ENCODE peak calls at places on chromosomes 3 and 15, in five cellular contexts. L is activated naive CD4-positive, alpha-beta T cell treated with anti-CD3 and anti-CD28 coated beads for 36 hours; V is GM19239; U is T-helper 22 cell; X is heart right ventricle. C is an unnamed sample.

GRCh38 chr3:160287666-160288065 is 62.4 kb downstream of the C3orf80 start:
- DNase-seq in L (no peak), V (no peak), U (no peak), X (no peak), C (no peak)

GRCh38 chr15:101167791-101168462 is 83.9 kb downstream of the CHSY1 start:
- DNase-seq in L (peak), V (peak), U (peak), X (peak), C (no peak)

GRCh38 chr3:102941761-102942160 is 506.9 kb downstream of the ZPLD1 start:
- DNase-seq in L (no peak), V (no peak), U (no peak), X (no peak), C (no peak)

GRCh38 chr3:13200951-13201350 is 127.7 kb upstream of the IQSEC1 start:
- DNase-seq in L (peak), V (no peak), U (no peak), X (no peak), C (peak)

GRCh38 chr15:66911131-66911700 is 154.2 kb upstream of the SMAD3 start:
- DNase-seq in L (no peak), V (no peak), U (no peak), X (no peak), C (no peak)

GRCh38 chr3:33773627-33774026 is 24.8 kb upstream of the PDCD6IP start:
- DNase-seq in L (no peak), V (no peak), U (no peak), X (no peak), C (no peak)

GRCh38 chr3:186938716-186939115 is 8.4 kb downstream of the ST6GAL1 start:
- DNase-seq in L (no peak), V (no peak), U (no peak), X (peak), C (no peak)

GRCh38 chr15:91268510-91268909 is 168.5 kb downstream of the SV2B start:
- DNase-seq in L (peak), V (no peak), U (no peak), X (no peak), C (peak)

GRCh38 chr3:129502641-129503386 is 25.6 kb upstream of the RHO start:
- DNase-seq in L (no peak), V (no peak), U (no peak), X (no peak), C (no peak)

GRCh38 chr15:71080166-71080565 is 35.1 kb upstream of the THSD4 start:
- DNase-seq in L (no peak), V (no peak), U (no peak), X (no peak), C (no peak)

GRCh38 chr3:187264946-187265345 is 26.6 kb downstream of the MASP1 start:
- DNase-seq in L (no peak), V (no peak), U (no peak), X (no peak), C (no peak)

GRCh38 chr3:99846472-99846871 is 28.8 kb downstream of the CMSS1 start:
- DNase-seq in L (no peak), V (no peak), U (no peak), X (peak), C (no peak)

GRCh38 chr3:97579365-97579764 is 185.2 kb upstream of the ARL6 start:
- DNase-seq in L (no peak), V (no peak), U (no peak), X (no peak), C (no peak)

GRCh38 chr3:188573286-188573928 is 419.4 kb downstream of the LPP start:
- DNase-seq in L (no peak), V (no peak), U (no peak), X (no peak), C (peak)

GRCh38 chr3:30617653-30618052 is 11.3 kb downstream of the TGFBR2 start:
- DNase-seq in L (no peak), V (no peak), U (no peak), X (no peak), C (no peak)

GRCh38 chr15:90154861-90155626 is 46.1 kb upstream of the SEMA4B start:
- DNase-seq in L (no peak), V (no peak), U (no peak), X (no peak), C (no peak)

GRCh38 chr15:23073890-23074631 is 34.7 kb upstream of the TUBGCP5 start:
- DNase-seq in L (no peak), V (no peak), U (no peak), X (no peak), C (no peak)

GRCh38 chr3:168974628-168975403 is 688.7 kb downstream of the MECOM start:
- DNase-seq in L (no peak), V (no peak), U (no peak), X (no peak), C (no peak)

GRCh38 chr3:129824926-129825541 is 68.5 kb downstream of the TMCC1 start:
- DNase-seq in L (peak), V (peak), U (peak), X (peak), C (peak)

GRCh38 chr15:38707802-38708671 is 143.4 kb upstream of the RASGRP1 start:
- DNase-seq in L (peak), V (peak), U (no peak), X (peak), C (peak)

GRCh38 chr3:149468504-149469212 is 5.8 kb upstream of the TM4SF4 start:
- DNase-seq in L (no peak), V (peak), U (no peak), X (no peak), C (no peak)

GRCh38 chr3:71423151-71423906 is 160.2 kb downstream of the FOXP1 start:
- DNase-seq in L (no peak), V (no peak), U (no peak), X (peak), C (peak)

GRCh38 chr3:127606981-127607595 is 8.9 kb downstream of the MCM2 start:
- DNase-seq in L (no peak), V (no peak), U (no peak), X (no peak), C (no peak)

GRCh38 chr3:144557515-144557914 is 585.9 kb downstream of the DIPK2A start:
- DNase-seq in L (no peak), V (no peak), U (no peak), X (no peak), C (no peak)